ENCODE peak calls at places on chromosomes 7 and 10, in seven cellular contexts. E is ovary, N is AG09319, P is H9, K is fibroblast of lung, V is uterus, O is GM23338. I is an unnamed sample.

GRCh38 chr10:34437897-34438296 is 377.2 kb downstream of the PARD3 start:
- DNase-seq in V (no peak), P (no peak), O (no peak), N (no peak), E (peak), K (no peak), I (no peak)

GRCh38 chr10:77909755-77910375 is 16.7 kb downstream of the DLG5 start:
- DNase-seq in O (no peak), N (no peak), P (peak), E (no peak), K (peak), V (no peak), I (no peak)

GRCh38 chr10:103546401-103546800 is 52.9 kb downstream of the NEURL1 start:
- DNase-seq in E (no peak), V (peak), O (no peak), N (no peak), K (no peak), P (peak), I (no peak)

GRCh38 chr7:100682228-100682741 is 8.7 kb downstream of the GNB2 start:
- DNase-seq in O (no peak), N (no peak), V (peak), P (no peak), K (no peak), E (peak), I (no peak)

GRCh38 chr7:82335927-82336326 is 107.7 kb downstream of the CACNA2D1 start:
- DNase-seq in E (no peak), O (peak), K (peak), V (no peak), N (no peak), P (no peak), I (no peak)

GRCh38 chr7:38704751-38705150 is 73.6 kb upstream of the AMPH start:
- DNase-seq in V (no peak), E (no peak), P (no peak), K (no peak), N (no peak), O (no peak), I (no peak)

GRCh38 chr10:48634984-48635557 is 30.2 kb upstream of the ARHGAP22 start:
- DNase-seq in E (no peak), P (no peak), N (no peak), K (no peak), O (no peak), V (no peak), I (no peak)

GRCh38 chr10:122012731-122013130 is 23.8 kb downstream of the TACC2 start:
- DNase-seq in V (no peak), P (no peak), N (no peak), K (no peak), E (no peak), O (no peak), I (no peak)

GRCh38 chr10:119658274-119658673 is 7.1 kb downstream of the BAG3 start:
- DNase-seq in V (peak), O (peak), K (peak), E (peak), N (peak), P (peak), I (no peak)

GRCh38 chr7:40008218-40008815 is 58.3 kb downstream of the CDK13 start:
- DNase-seq in P (no peak), K (peak), E (no peak), N (peak), V (no peak), O (no peak), I (no peak)

GRCh38 chr10:5888843-5889623 is 660 bp downstream of the ANKRD16 start:
- DNase-seq in K (peak), P (peak), E (no peak), V (no peak), N (no peak), O (peak), I (peak)

GRCh38 chr7:42605381-42605780 is 306.5 kb downstream of the C7orf25 start:
- DNase-seq in K (no peak), V (no peak), P (no peak), N (peak), O (no peak), E (no peak), I (no peak)

GRCh38 chr7:25739096-25739495 is 412.9 kb upstream of the NFE2L3 start:
- DNase-seq in P (no peak), K (no peak), V (no peak), N (no peak), O (no peak), E (no peak), I (no peak)

GRCh38 chr7:106365252-106366005 is 80.6 kb upstream of the NAMPT start:
- DNase-seq in N (no peak), E (no peak), K (no peak), O (no peak), V (no peak), P (no peak), I (no peak)

GRCh38 chr10:27312854-27313253 is 72.3 kb upstream of the ACBD5 start:
- DNase-seq in V (no peak), N (no peak), E (no peak), O (no peak), K (no peak), P (no peak), I (no peak)

GRCh38 chr10:87618470-87619423 is 40.9 kb upstream of the PAPSS2 start:
- DNase-seq in V (no peak), N (no peak), P (no peak), O (no peak), E (no peak), K (no peak), I (no peak)

GRCh38 chr10:48450811-48451466 is 144.5 kb downstream of the MAPK8 start:
- DNase-seq in N (no peak), P (peak), V (no peak), O (no peak), E (no peak), K (no peak), I (peak)

GRCh38 chr7:83005410-83005809 is 157.3 kb downstream of the PCLO start:
- DNase-seq in P (no peak), V (no peak), N (no peak), E (no peak), K (peak), O (peak), I (no peak)

GRCh38 chr7:7972128-7972527 is 3.5 kb downstream of the GLCCI1 start:
- DNase-seq in P (no peak), O (peak), V (no peak), K (no peak), E (no peak), N (no peak), I (no peak)

GRCh38 chr7:49295136-49295535 is 370.8 kb downstream of the CDC14C start:
- DNase-seq in N (peak), P (no peak), V (no peak), K (no peak), O (no peak), E (no peak), I (no peak)

GRCh38 chr10:126080879-126081331 is 184.5 kb downstream of the FANK1 start:
- DNase-seq in O (no peak), P (no peak), K (peak), V (no peak), N (no peak), E (no peak), I (no peak)

GRCh38 chr10:46327685-46328084 is 40.9 kb downstream of the ANTXRL start:
- DNase-seq in E (no peak), O (no peak), P (no peak), N (no peak), V (no peak), K (no peak), I (no peak)

GRCh38 chr7:47714669-47715607 is 133.0 kb upstream of the TNS3 start:
- DNase-seq in K (no peak), O (no peak), P (no peak), N (no peak), E (no peak), V (no peak), I (peak)

GRCh38 chr10:71749396-71749795 is 23.9 kb downstream of the VSIR start:
- DNase-seq in N (no peak), E (peak), O (no peak), V (no peak), P (no peak), K (no peak), I (no peak)

GRCh38 chr10:3071405-3072198 is 4.3 kb downstream of the PFKP start:
- DNase-seq in N (no peak), O (no peak), V (no peak), P (no peak), K (peak), E (no peak), I (no peak)

GRCh38 chr10:28668363-28669226 is 8.7 kb upstream of the BAMBI start:
- DNase-seq in K (peak), O (peak), P (peak), N (no peak), E (peak), V (peak), I (no peak)

GRCh38 chr10:50326757-50327701 is 75.7 kb upstream of the ASAH2 start:
- DNase-seq in E (no peak), K (peak), P (no peak), O (no peak), V (peak), N (peak), I (no peak)

GRCh38 chr10:69409968-69410367 is 6.8 kb downstream of the TACR2 start:
- DNase-seq in K (no peak), O (no peak), N (no peak), E (no peak), P (no peak), V (peak), I (no peak)

GRCh38 chr10:15344876-15345285 is 26.2 kb downstream of the FAM171A1 start:
- DNase-seq in E (no peak), O (peak), K (peak), P (no peak), V (no peak), N (no peak), I (no peak)

GRCh38 chr7:148173296-148173695 is 417.3 kb upstream of the C7orf33 start:
- DNase-seq in E (no peak), V (no peak), O (no peak), K (no peak), P (no peak), N (no peak), I (no peak)

GRCh38 chr10:113056468-113057021 is 106.5 kb downstream of the TCF7L2 start:
- DNase-seq in E (no peak), N (peak), V (peak), O (no peak), P (no peak), K (peak), I (no peak)

GRCh38 chr10:119207713-119208552 is 562 bp downstream of the GRK5 start:
- DNase-seq in O (peak), E (peak), K (peak), P (no peak), V (peak), N (no peak), I (no peak)

GRCh38 chr10:98528166-98528784 is 81.5 kb upstream of the HPS1 start:
- DNase-seq in O (no peak), V (no peak), N (no peak), K (peak), P (no peak), E (no peak), I (no peak)

DNA sequence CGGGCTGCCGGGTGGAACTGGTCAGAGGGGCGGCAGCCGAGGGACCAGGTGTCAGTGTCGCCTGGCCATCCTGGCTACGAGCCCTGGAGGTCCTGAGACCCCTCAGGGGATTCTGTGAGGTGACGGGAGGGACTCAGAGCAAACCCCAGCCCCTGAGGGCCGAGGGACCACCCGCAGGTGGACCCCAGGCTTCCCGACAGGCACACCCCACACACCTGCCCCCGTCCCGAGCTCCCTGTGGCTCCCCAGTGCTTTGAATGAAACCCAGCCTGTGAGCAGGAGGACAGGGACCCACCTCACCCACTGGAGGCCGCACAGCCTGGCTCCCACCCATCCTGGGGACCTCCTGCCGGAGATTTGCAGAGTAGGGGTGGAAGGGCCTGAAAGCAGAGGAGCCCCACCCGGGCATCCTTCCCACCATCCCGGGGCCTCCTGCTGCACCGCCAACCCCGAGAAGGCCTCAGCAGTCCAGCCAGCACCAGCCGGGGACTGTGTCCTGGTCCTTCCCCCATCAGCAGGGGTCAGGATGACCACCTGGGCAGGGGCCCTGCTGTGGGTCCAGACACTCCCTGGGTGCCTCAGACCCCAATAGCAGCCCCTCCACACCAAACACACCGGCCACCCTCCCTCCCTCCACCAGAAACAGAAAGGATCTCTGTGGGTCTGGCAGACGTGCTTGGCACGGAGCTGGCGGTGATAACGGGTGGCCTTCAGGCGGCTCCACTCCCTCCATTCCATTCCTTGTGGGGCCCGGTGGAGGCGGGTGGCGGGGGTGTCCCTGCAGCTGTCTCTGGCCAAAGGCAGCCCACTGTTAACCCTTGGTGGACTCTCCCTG is 13.9 kb downstream of the VENTX start:
- DNase-seq in P (no peak), N (no peak), K (no peak), V (no peak), E (peak), O (no peak), I (no peak)
- TF ChIP-seq CTCF in P (no peak), N (no peak), K (no peak), V (no peak), E (no peak), O (no peak), I (no peak)

DNA sequence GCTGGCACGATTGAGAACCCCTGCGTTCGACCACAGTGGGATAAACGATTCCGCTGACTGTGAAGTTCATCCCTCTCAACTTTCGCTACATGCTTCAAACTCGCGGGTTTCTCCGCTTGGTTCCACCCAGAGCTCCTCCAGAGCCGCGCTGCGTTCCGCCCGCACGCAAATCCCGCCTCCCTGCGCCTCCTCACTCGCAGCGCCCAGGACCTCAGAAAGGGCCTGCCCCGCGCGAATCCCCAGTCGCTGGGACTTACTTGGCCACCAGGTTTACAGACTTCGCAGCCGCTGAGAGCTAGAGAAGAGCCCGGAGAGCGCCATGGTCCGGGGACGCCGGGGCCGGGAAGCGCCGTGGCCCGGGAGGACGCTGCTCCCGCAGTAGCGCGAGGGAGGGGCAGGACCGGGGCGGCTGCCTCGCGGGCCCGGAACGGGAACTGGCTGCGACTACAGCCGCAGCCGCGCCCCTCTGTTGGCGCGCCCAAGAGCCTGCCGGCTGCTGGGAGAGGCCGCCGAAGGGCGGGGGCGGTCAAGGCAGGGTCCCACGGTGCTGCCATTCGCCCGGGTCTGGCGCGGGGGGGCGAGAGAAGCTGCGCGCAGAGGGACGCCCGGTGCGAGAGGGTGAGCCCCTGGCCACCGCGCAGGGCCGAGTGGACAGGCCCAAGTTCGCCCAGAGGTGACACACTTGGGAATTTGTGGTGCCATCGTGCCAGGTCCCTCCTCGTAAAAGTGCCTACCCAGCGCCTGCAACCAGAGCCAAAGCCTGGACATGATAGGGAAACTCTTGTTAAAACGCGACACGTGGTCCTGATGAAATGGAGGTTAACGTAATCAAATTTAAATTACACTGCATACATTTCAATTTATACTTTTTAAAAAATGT is at the start of gene NOD1:
- DNase-seq in P (peak), N (no peak), O (peak), K (peak), E (peak), V (peak), I (peak)
- TF ChIP-seq CTCF in P (peak), N (no peak), O (no peak), K (no peak), E (no peak), V (peak), I (no peak)

GRCh38 chr7:142908921-142909870 is 23.7 kb upstream of the TRPV6 start:
- DNase-seq in K (no peak), P (peak), O (peak), E (no peak), N (no peak), V (no peak), I (peak)

GRCh38 chr7:142908290-142908689 is 22.7 kb upstream of the TRPV6 start:
- DNase-seq in E (no peak), K (no peak), O (no peak), P (no peak), V (no peak), N (no peak), I (no peak)

GRCh38 chr7:142906643-142907042 is 21.1 kb upstream of the TRPV6 start:
- DNase-seq in O (no peak), N (no peak), V (no peak), K (no peak), P (no peak), E (no peak), I (no peak)

GRCh38 chr7:142913051-142913450 is 20.5 kb downstream of the TRPV5 start:
- DNase-seq in O (no peak), P (no peak), N (no peak), E (no peak), K (no peak), V (no peak), I (no peak)

DNA sequence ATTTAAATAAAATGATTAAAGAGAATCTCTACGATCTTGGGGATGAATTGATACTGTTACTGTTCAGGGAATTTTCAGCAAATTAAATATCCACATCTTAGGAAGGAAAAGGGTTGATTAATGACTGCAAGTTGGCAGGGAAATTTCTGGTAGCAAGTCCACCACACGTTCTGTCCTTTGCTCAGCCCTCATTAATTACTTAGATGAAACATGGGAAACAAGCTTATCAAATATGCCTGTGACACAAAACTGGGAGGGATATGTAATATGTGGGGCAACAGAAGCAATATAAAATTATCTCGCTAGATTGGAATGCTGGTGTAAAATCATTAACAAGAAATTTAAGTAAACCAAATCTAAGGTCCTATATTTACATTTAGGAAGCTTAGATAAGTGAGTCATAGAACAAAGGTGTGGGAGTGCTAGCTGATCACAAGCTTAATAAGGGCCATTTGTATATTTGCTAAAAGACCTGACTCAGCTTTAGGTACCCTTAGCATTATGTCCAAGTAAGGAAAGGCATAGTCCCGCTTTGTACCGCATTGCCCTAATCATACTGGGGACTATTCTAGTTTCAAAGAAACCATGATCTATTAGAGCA is 23.5 kb downstream of the TRPV5 start:
- DNase-seq in V (no peak), N (no peak), K (no peak), O (no peak), E (no peak), P (no peak), I (no peak)
- TF ChIP-seq CTCF in V (no peak), N (no peak), K (no peak), O (no peak), E (no peak), P (no peak), I (no peak)

GRCh38 chr7:6510476-6511133 is 40.7 kb downstream of the GRID2IP start:
- DNase-seq in O (no peak), P (no peak), K (no peak), V (no peak), E (no peak), N (no peak), I (no peak)
- TF ChIP-seq CTCF in O (no peak), P (no peak), K (no peak), V (no peak), E (no peak), N (no peak), I (no peak)

GRCh38 chr7:33886100-33886623 is 19.2 kb upstream of the BMPER start:
- DNase-seq in N (no peak), V (no peak), E (no peak), O (peak), P (peak), K (no peak), I (no peak)
- TF ChIP-seq CTCF in N (peak), V (no peak), E (no peak), O (peak), P (peak), K (peak), I (no peak)

DNA sequence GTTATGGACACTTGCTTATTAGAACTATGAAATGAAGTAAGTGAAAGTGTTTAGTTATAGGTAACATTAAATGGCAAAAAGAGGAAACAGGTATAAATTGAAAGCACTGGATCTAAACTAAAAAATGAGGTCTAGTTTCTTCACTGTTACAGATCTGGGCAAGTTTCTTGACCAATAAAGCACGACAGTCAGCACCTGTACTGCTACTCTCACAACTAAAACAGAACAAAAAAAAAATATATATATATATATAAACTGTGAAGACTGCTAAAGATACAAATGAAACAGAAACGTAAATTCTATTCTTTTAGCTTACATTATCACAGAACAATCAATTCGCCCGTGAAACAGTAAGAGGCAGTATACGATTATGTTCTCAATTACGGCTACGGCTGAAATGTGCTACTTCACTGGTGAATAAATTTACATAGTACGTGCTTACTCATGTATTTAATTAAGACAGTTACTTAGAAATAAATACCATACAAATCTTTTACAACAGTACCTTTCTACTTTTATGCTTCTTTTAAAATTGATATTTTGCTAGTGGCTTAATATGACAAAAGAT is 4.2 kb downstream of the AHR start:
- DNase-seq in E (no peak), O (peak), V (no peak), K (peak), N (peak), P (no peak), I (peak)
- TF ChIP-seq CTCF in E (no peak), O (no peak), V (no peak), K (peak), N (peak), P (no peak), I (peak)

GRCh38 chr10:43137971-43138756 is at the start of gene CSGALNACT2:
- DNase-seq in O (peak), E (peak), K (peak), V (peak), N (peak), P (peak), I (peak)
- TF ChIP-seq CTCF in O (no peak), E (no peak), K (no peak), V (peak), N (no peak), P (no peak), I (no peak)

I was measured in GM10248.